ENCODE peak calls at places on chromosomes 7 and 10, in five cellular contexts. One of them, this sample, is unnamed.

GRCh38 chr10:36677170-36677768 is 448.1 kb upstream of the ANKRD30A start:
- DNase-seq in Peyer's patch: no peak
- DNase-seq in cardiac muscle cell: no peak
- DNase-seq in endodermal cell: no peak
- DNase-seq in lower lobe of right lung: no peak
- DNase-seq in this sample: no peak

GRCh38 chr10:102227050-102227449 is 951 bp downstream of the ELOVL3 start:
- DNase-seq in Peyer's patch: no peak
- DNase-seq in endodermal cell: no peak
- DNase-seq in cardiac muscle cell: peak
- DNase-seq in lower lobe of right lung: peak
- DNase-seq in this sample: no peak

GRCh38 chr10:128907155-128907554 is 559.9 kb upstream of the MGMT start:
- DNase-seq in cardiac muscle cell: no peak
- DNase-seq in lower lobe of right lung: no peak
- DNase-seq in endodermal cell: no peak
- DNase-seq in Peyer's patch: no peak
- DNase-seq in this sample: no peak

GRCh38 chr7:107538001-107538400 is 25.7 kb downstream of the COG5 start:
- DNase-seq in cardiac muscle cell: no peak
- DNase-seq in Peyer's patch: no peak
- DNase-seq in lower lobe of right lung: no peak
- DNase-seq in endodermal cell: no peak
- DNase-seq in this sample: no peak

GRCh38 chr7:91046322-91047088 is 217.7 kb upstream of the FZD1 start:
- DNase-seq in Peyer's patch: no peak
- DNase-seq in cardiac muscle cell: peak
- DNase-seq in endodermal cell: no peak
- DNase-seq in lower lobe of right lung: no peak
- DNase-seq in this sample: no peak

GRCh38 chr10:3516191-3516590 is 268.8 kb downstream of the KLF6 start:
- DNase-seq in cardiac muscle cell: no peak
- DNase-seq in lower lobe of right lung: no peak
- DNase-seq in endodermal cell: no peak
- DNase-seq in Peyer's patch: no peak
- DNase-seq in this sample: no peak

GRCh38 chr10:68897336-68897741 is 3.8 kb upstream of the DDX50 start:
- DNase-seq in cardiac muscle cell: peak
- DNase-seq in Peyer's patch: peak
- DNase-seq in lower lobe of right lung: no peak
- DNase-seq in endodermal cell: peak
- DNase-seq in this sample: no peak

GRCh38 chr10:63887026-63887589 is 365.9 kb downstream of the REEP3 start:
- DNase-seq in lower lobe of right lung: no peak
- DNase-seq in Peyer's patch: no peak
- DNase-seq in endodermal cell: peak
- DNase-seq in cardiac muscle cell: peak
- DNase-seq in this sample: no peak

GRCh38 chr10:4916086-4916716 is 47.0 kb upstream of the AKR1C1 start:
- DNase-seq in cardiac muscle cell: no peak
- DNase-seq in endodermal cell: no peak
- DNase-seq in lower lobe of right lung: no peak
- DNase-seq in Peyer's patch: no peak
- DNase-seq in this sample: no peak

GRCh38 chr10:104117839-104118323 is 4.1 kb upstream of the SFR1 start:
- DNase-seq in lower lobe of right lung: no peak
- DNase-seq in Peyer's patch: peak
- DNase-seq in cardiac muscle cell: peak
- DNase-seq in endodermal cell: no peak
- DNase-seq in this sample: no peak

GRCh38 chr7:154914580-154915380 is 88.1 kb downstream of the PAXIP1 start:
- DNase-seq in lower lobe of right lung: no peak
- DNase-seq in Peyer's patch: no peak
- DNase-seq in cardiac muscle cell: no peak
- DNase-seq in endodermal cell: peak
- DNase-seq in this sample: no peak

GRCh38 chr10:116880716-116881440 is 31.6 kb downstream of the ENO4 start:
- DNase-seq in Peyer's patch: peak
- DNase-seq in lower lobe of right lung: no peak
- DNase-seq in endodermal cell: no peak
- DNase-seq in cardiac muscle cell: peak
- DNase-seq in this sample: no peak

GRCh38 chr7:94509879-94510581 is 421 bp downstream of the CASD1 start:
- DNase-seq in cardiac muscle cell: peak
- DNase-seq in lower lobe of right lung: peak
- DNase-seq in endodermal cell: peak
- DNase-seq in Peyer's patch: peak
- DNase-seq in this sample: peak
- TF ChIP-seq CTCF in cardiac muscle cell: peak
- TF ChIP-seq CTCF in lower lobe of right lung: peak
- TF ChIP-seq CTCF in endodermal cell: peak
- TF ChIP-seq CTCF in Peyer's patch: no peak
- TF ChIP-seq CTCF in this sample: no peak

GRCh38 chr10:124015991-124016390 is 77.4 kb downstream of the CHST15 start:
- DNase-seq in endodermal cell: no peak
- DNase-seq in lower lobe of right lung: no peak
- DNase-seq in Peyer's patch: no peak
- DNase-seq in cardiac muscle cell: no peak
- DNase-seq in this sample: no peak
- H3K27ac ChIP-seq in endodermal cell: no peak
- H3K27ac ChIP-seq in lower lobe of right lung: no peak
- H3K27ac ChIP-seq in Peyer's patch: no peak
- H3K27ac ChIP-seq in cardiac muscle cell: no peak
- H3K27ac ChIP-seq in this sample: no peak

DNA sequence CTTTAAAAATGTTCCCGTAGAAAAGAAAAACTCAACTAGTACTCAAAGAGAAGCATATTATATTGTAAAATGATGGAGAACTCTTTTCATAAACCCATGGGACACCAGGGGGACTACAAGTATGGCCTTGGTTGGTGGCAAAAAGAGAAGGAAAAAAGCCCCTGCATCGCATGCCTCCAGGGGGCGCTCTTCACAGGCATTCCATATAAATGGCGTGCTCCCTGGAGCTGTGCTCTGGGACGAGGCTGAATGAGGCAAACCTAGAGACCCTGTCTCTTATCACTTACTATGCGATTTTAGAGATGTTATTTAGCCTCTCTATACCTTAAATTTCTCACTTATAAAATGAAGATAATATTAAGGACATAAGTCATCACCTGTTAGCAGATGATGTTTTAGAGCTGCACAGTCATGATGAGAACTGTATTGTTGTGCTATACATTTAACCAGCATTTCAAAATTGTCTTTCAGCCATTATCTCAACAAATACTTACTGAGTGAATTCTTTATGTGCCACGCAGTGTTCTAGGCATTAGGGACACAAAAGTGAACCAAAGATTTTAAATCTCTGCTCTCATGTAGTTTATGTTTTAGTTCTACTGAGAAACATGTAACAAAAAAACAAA is 105.8 kb downstream of the ARHGAP21 start:
- DNase-seq in lower lobe of right lung: peak
- DNase-seq in Peyer's patch: peak
- DNase-seq in endodermal cell: peak
- DNase-seq in cardiac muscle cell: peak
- DNase-seq in this sample: no peak
- TF ChIP-seq CTCF in lower lobe of right lung: peak
- TF ChIP-seq CTCF in Peyer's patch: peak
- TF ChIP-seq CTCF in endodermal cell: peak
- TF ChIP-seq CTCF in cardiac muscle cell: peak
- TF ChIP-seq CTCF in this sample: no peak

GRCh38 chr7:128840326-128841170 is 10.3 kb downstream of the FLNC start:
- DNase-seq in lower lobe of right lung: no peak
- DNase-seq in endodermal cell: no peak
- DNase-seq in Peyer's patch: no peak
- DNase-seq in cardiac muscle cell: no peak
- DNase-seq in this sample: no peak
- H3K27ac ChIP-seq in lower lobe of right lung: no peak
- H3K27ac ChIP-seq in endodermal cell: no peak
- H3K27ac ChIP-seq in Peyer's patch: no peak
- H3K27ac ChIP-seq in cardiac muscle cell: no peak
- H3K27ac ChIP-seq in this sample: peak

DNA sequence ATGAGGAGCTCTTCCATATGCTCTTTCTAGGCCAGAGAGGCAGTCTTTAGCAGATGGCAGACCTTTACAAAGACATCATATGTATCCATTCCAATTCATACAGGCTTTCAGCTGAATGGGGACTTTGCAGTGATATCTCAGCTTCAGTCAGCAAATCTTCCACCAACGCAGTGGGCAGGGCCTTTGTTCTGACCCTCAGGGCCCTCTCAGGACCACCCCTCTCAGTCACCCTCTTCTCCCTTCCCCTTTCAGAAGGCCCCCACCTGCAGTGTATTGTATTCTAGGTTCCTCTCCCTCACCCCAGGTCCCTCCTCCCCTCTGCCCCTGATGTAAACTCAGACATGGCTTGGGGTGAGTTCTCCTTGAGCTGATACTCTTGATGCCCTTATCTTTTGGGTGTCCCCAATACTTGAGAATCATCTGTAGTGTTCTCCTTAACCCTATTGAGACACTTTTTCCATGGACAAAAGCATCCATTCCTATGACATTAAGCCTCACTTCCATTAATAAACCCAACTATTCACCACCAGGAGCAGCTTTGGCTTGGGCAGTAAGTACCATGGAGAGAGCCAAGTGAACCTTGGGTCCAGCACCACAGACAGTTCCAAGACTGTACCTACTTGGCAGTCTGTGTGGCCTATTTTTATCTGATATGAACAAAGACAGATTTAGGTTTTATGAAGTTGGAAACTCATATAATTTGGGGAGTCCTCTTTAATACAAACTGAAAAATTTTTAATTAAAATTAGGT is 62.7 kb downstream of the ADCYAP1R1 start:
- DNase-seq in lower lobe of right lung: no peak
- DNase-seq in endodermal cell: peak
- DNase-seq in Peyer's patch: peak
- DNase-seq in cardiac muscle cell: peak
- DNase-seq in this sample: no peak
- TF ChIP-seq CTCF in lower lobe of right lung: no peak
- TF ChIP-seq CTCF in endodermal cell: peak
- TF ChIP-seq CTCF in Peyer's patch: no peak
- TF ChIP-seq CTCF in cardiac muscle cell: no peak
- TF ChIP-seq CTCF in this sample: no peak

DNA sequence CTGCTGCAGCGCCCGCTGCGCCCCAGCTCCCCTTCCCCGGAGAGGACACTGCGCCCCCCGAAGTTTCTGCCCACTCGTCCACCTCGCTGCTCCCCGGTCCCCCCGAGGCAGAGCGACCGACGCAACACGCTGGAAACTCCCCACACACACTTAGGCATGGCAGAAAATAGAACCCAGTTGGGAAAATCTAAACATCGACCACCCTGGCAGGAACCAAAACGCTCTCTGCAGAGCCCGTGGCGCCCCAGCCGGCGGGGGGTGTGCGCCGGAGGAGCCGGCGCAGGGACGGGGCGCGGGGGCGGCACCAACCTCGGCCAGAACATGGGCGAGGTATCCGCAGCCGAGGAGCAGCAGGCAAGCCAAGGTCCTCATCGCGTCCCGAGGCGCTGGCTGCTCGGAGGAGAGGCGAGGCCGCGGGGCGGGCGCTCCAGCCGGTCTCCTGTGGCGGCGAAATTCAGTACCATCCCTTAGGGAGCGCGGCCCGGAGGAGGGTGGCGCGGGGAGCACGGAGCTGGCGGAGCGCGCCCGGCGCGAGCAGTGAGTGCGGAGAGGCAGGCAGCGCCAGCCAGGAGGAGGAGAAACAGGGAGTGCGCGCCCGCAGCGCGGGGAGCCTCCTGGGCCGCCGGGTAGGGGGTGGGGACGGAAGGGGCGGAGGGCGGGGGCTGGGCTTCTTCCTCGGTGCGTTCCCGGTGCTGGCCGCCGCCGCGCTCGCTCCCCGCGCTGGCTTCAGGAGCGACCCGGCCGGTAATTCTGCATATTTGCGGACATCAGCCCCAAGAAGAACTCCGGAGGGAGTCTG is 817 bp downstream of the PDGFA start:
- DNase-seq in endodermal cell: peak
- DNase-seq in cardiac muscle cell: peak
- DNase-seq in lower lobe of right lung: peak
- DNase-seq in Peyer's patch: peak
- DNase-seq in this sample: no peak
- H3K27ac ChIP-seq in endodermal cell: no peak
- H3K27ac ChIP-seq in cardiac muscle cell: peak
- H3K27ac ChIP-seq in lower lobe of right lung: peak
- H3K27ac ChIP-seq in Peyer's patch: peak
- H3K27ac ChIP-seq in this sample: peak

This sample was measured in coronary artery.